ENCODE peak calls at places on chromosomes 12 and 14, in ten cellular contexts. I is heart left ventricle, S is endodermal cell, Z is cardiac muscle cell, O is lower leg skin, E is heart right ventricle, Q is SK-N-SH, X is BJ, K is choroid plexus epithelial cell, P is astrocyte of the spinal cord. G is an unnamed sample.

GRCh38 chr14:73785336-73785833 is 66.2 kb upstream of the PTGR2 start:
- DNase-seq in Q (peak; percentile 61), S (peak; percentile 64), K (peak; percentile 74), O (no peak), E (peak; percentile 43), X (peak; percentile 70), I (no peak), Z (no peak), P (peak; percentile 86), G (peak; percentile 92)

GRCh38 chr12:96427269-96427729 is 27.1 kb upstream of the CDK17 start:
- DNase-seq in S (peak; percentile 74), Q (peak; percentile 16), Z (no peak), X (peak; percentile 100), P (peak; percentile 100), E (peak; percentile 80), K (peak; percentile 100), O (peak; percentile 91), I (peak; percentile 60), G (peak; percentile 100)

GRCh38 chr14:69803753-69804152 is 6.7 kb upstream of the SLC10A1 start:
- DNase-seq in K (peak; percentile 30), S (no peak), O (no peak), X (no peak), E (no peak), Q (no peak), Z (no peak), P (no peak), I (no peak), G (no peak)

GRCh38 chr14:69685716-69686115 is 74.3 kb downstream of the SUSD6 start:
- DNase-seq in I (peak; percentile 80), K (peak; percentile 88), E (peak; percentile 48), Z (peak; percentile 56), Q (no peak), O (peak; percentile 89), S (no peak), X (no peak), P (peak; percentile 60), G (peak; percentile 72)

GRCh38 chr14:67562025-67562775 is 29.1 kb downstream of the PLEKHH1 start:
- DNase-seq in K (no peak), I (no peak), P (no peak), S (no peak), Z (no peak), X (no peak), O (no peak), Q (no peak), E (no peak), G (no peak)

GRCh38 chr12:128859311-128859710 is 6.0 kb downstream of the GLT1D1 start:
- DNase-seq in E (no peak), K (no peak), I (no peak), Q (no peak), S (no peak), O (peak; percentile 54), P (no peak), Z (no peak), X (no peak), G (no peak)

GRCh38 chr12:122889658-122890561 is 6.0 kb downstream of the VPS37B start:
- DNase-seq in I (no peak), S (no peak), X (no peak), E (no peak), O (peak; percentile 75), P (no peak), Z (no peak), K (no peak), Q (no peak), G (no peak)

GRCh38 chr12:120025640-120026039 is 36.6 kb downstream of the BICDL1 start:
- DNase-seq in E (no peak), S (no peak), P (no peak), O (no peak), K (no peak), Z (no peak), I (no peak), Q (no peak), X (no peak), G (no peak)

GRCh38 chr14:63659726-63660125 is 18.1 kb upstream of the WDR89 start:
- DNase-seq in E (no peak), I (no peak), P (no peak), Z (no peak), Q (no peak), S (no peak), X (no peak), O (no peak), K (no peak), G (no peak)

GRCh38 chr12:119803391-119803791 is 73.7 kb downstream of the CIT start:
- DNase-seq in Z (peak; percentile 65), K (peak; percentile 77), O (no peak), Q (peak; percentile 41), P (peak; percentile 73), X (no peak), S (peak; percentile 91), I (peak; percentile 26), E (no peak), G (peak; percentile 53)

GRCh38 chr12:113467154-113467513 is 4.5 kb downstream of the LHX5 start:
- DNase-seq in X (no peak), S (no peak), Q (peak; percentile 40), O (peak; percentile 83), I (no peak), K (no peak), Z (peak; percentile 9), E (no peak), P (no peak), G (no peak)

GRCh38 chr14:32230181-32230580 is 27.1 kb upstream of the RNU6-8 start:
- DNase-seq in I (no peak), Q (no peak), Z (no peak), E (no peak), K (peak; percentile 32), O (no peak), S (no peak), X (peak; percentile 49), P (peak; percentile 41), G (peak; percentile 68)
- TF ChIP-seq CTCF in I (no peak), Q (no peak), Z (no peak), E (no peak), K (peak; percentile 6), O (no peak), S (no peak), X (no peak), P (no peak), G (no peak)

DNA sequence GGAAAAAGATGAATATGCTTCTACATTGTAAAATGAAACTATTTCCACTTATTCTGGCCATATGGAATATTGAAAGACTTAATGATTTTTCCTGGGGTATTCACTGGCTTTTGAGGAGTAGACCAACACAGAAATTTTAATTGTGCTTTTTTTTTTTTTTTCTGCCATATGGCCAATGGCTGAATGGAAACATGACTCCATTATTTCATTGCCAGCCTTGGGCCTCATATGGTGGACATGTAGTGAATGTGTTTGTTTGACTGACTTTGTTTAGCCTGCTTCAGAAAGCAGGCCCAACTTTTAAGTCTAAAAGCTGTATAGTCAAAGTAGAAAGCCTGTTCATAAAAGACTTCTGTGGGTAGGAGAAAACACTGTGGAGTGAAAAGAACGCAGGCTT is 2.4 kb downstream of the GNG2 start:
- DNase-seq in E (no peak), I (no peak), K (no peak), S (no peak), Q (no peak), O (no peak), Z (no peak), P (no peak), X (no peak), G (no peak)
- H3K4me3 ChIP-seq in E (peak overlapping the region; percentile 56), I (peak overlapping the region; percentile 55), K (no peak overlapping the region), S (peak overlapping the region; percentile 89), Q (peak overlapping the region; percentile 70), O (no peak overlapping the region), Z (no peak overlapping the region), P (no peak overlapping the region), X (peak overlapping the region; percentile 12), G (no peak overlapping the region)

GRCh38 chr12:38912116-38912515 is 6.7 kb upstream of the CPNE8 start:
- DNase-seq in S (peak; percentile 43), E (no peak), Q (no peak), P (no peak), X (no peak), O (no peak), I (no peak), K (no peak), Z (no peak), G (no peak)

GRCh38 chr12:38907171-38907923 is 2.0 kb upstream of the CPNE8 start:
- DNase-seq in S (no peak), P (no peak), I (no peak), E (no peak), Z (no peak), Q (no peak), O (no peak), K (no peak), X (no peak), G (peak; percentile 17)

GRCh38 chr12:38915783-38916182 is 10.4 kb upstream of the CPNE8 start:
- DNase-seq in X (no peak), Z (no peak), O (no peak), Q (peak; percentile 61), I (no peak), E (no peak), S (no peak), K (no peak), P (no peak), G (no peak)

GRCh38 chr12:38906482-38907170 is 1.2 kb upstream of the CPNE8 start:
- DNase-seq in X (peak; percentile 39), I (peak; percentile 92), P (peak; percentile 83), S (peak; percentile 99), E (peak; percentile 90), Z (peak; percentile 90), O (peak; percentile 97), Q (peak; percentile 91), K (peak; percentile 71), G (peak; percentile 89)

GRCh38 chr12:38911611-38912010 is 6.2 kb upstream of the CPNE8 start:
- DNase-seq in Q (no peak), Z (no peak), E (no peak), O (no peak), K (no peak), I (no peak), P (no peak), X (no peak), S (peak; percentile 37), G (peak; percentile 3)
- TF ChIP-seq CTCF in Q (no peak), Z (peak; percentile 6), E (no peak), O (no peak), K (no peak), I (no peak), P (no peak), X (no peak), S (peak; percentile 31), G (no peak)

GRCh38 chr14:75999511-76000190 is 14.1 kb downstream of the IFT43 start:
- DNase-seq in Q (no peak), X (no peak), I (no peak), S (no peak), E (no peak), P (no peak), Z (peak; percentile 32), O (no peak), K (no peak), G (no peak)

GRCh38 chr14:75991753-75992152 is 6.2 kb downstream of the IFT43 start:
- DNase-seq in P (no peak), O (no peak), S (no peak), Z (no peak), I (no peak), X (peak; percentile 31), Q (no peak), E (no peak), K (no peak), G (peak; percentile 43)

GRCh38 chr14:75996488-75996887 is 10.9 kb downstream of the IFT43 start:
- DNase-seq in Z (no peak), O (no peak), X (no peak), P (no peak), K (no peak), I (no peak), S (no peak), E (no peak), Q (no peak), G (no peak)

GRCh38 chr14:75993567-75994041 is 8.0 kb downstream of the IFT43 start:
- DNase-seq in S (peak; percentile 16), K (no peak), Q (no peak), E (no peak), X (no peak), Z (no peak), I (no peak), O (no peak), P (no peak), G (no peak)

GRCh38 chr14:75995372-75996041 is 9.9 kb downstream of the IFT43 start:
- DNase-seq in P (no peak), I (peak; percentile 82), Z (no peak), E (peak; percentile 84), X (peak; percentile 44), K (no peak), O (no peak), S (peak; percentile 33), Q (no peak), G (peak; percentile 90)
- H3K4me3 ChIP-seq in P (no peak overlapping the region), I (no peak overlapping the region), Z (no peak overlapping the region), E (peak overlapping the region; percentile 23), X (peak overlapping the region; percentile 8), K (no peak overlapping the region), O (no peak overlapping the region), S (no peak overlapping the region), Q (no peak overlapping the region), G (peak overlapping the region; percentile 17)

G was measured in fibroblast of mammary gland.